ENCODE peak calls at places on chromosomes 3 and 15, in five cellular contexts. One of them, this sample, is unnamed.

GRCh38 chr3:175338775-175339535 is 479.8 kb downstream of the NAALADL2 start:
- DNase-seq in tibial nerve: peak; percentile 9
- DNase-seq in Right ventricle myocardium superior: peak; percentile 29
- DNase-seq in stimulated activated CD4-positive, alpha-beta T cell treated with anti-CD3 and anti-CD28 coated beads, Interleukin-4, amount 100 ng/mL, for 1 hour: no peak
- DNase-seq in SK-MEL-5: no peak
- DNase-seq in this sample: no peak

GRCh38 chr15:38504680-38505467 is 50.9 kb downstream of the FAM98B start:
- DNase-seq in tibial nerve: no peak
- DNase-seq in Right ventricle myocardium superior: no peak
- DNase-seq in stimulated activated CD4-positive, alpha-beta T cell treated with anti-CD3 and anti-CD28 coated beads, Interleukin-4, amount 100 ng/mL, for 1 hour: no peak
- DNase-seq in SK-MEL-5: no peak
- DNase-seq in this sample: no peak

GRCh38 chr3:136913168-136913567 is 44.6 kb upstream of the IL20RB start:
- DNase-seq in tibial nerve: no peak
- DNase-seq in Right ventricle myocardium superior: no peak
- DNase-seq in stimulated activated CD4-positive, alpha-beta T cell treated with anti-CD3 and anti-CD28 coated beads, Interleukin-4, amount 100 ng/mL, for 1 hour: no peak
- DNase-seq in SK-MEL-5: no peak
- DNase-seq in this sample: no peak

GRCh38 chr3:193948459-193948858 is 187.5 kb upstream of the HES1 start:
- DNase-seq in tibial nerve: no peak
- DNase-seq in Right ventricle myocardium superior: no peak
- DNase-seq in stimulated activated CD4-positive, alpha-beta T cell treated with anti-CD3 and anti-CD28 coated beads, Interleukin-4, amount 100 ng/mL, for 1 hour: no peak
- DNase-seq in SK-MEL-5: no peak
- DNase-seq in this sample: no peak

GRCh38 chr3:196207833-196208607 is 3.2 kb downstream of the ZDHHC19 start:
- DNase-seq in tibial nerve: no peak
- DNase-seq in Right ventricle myocardium superior: peak; percentile 72
- DNase-seq in stimulated activated CD4-positive, alpha-beta T cell treated with anti-CD3 and anti-CD28 coated beads, Interleukin-4, amount 100 ng/mL, for 1 hour: peak; percentile 60
- DNase-seq in SK-MEL-5: peak; percentile 74
- DNase-seq in this sample: peak; percentile 91

GRCh38 chr3:38086496-38086895 is 47.5 kb downstream of the DLEC1 start:
- DNase-seq in tibial nerve: no peak
- DNase-seq in Right ventricle myocardium superior: no peak
- DNase-seq in stimulated activated CD4-positive, alpha-beta T cell treated with anti-CD3 and anti-CD28 coated beads, Interleukin-4, amount 100 ng/mL, for 1 hour: no peak
- DNase-seq in SK-MEL-5: no peak
- DNase-seq in this sample: no peak

GRCh38 chr3:12663936-12664908 is at the start of gene RAF1:
- DNase-seq in tibial nerve: peak; percentile 99
- DNase-seq in Right ventricle myocardium superior: peak; percentile 99
- DNase-seq in stimulated activated CD4-positive, alpha-beta T cell treated with anti-CD3 and anti-CD28 coated beads, Interleukin-4, amount 100 ng/mL, for 1 hour: peak; percentile 97
- DNase-seq in SK-MEL-5: peak; percentile 97
- DNase-seq in this sample: peak; percentile 97

GRCh38 chr15:60070838-60071493 is 66.9 kb downstream of the FOXB1 start:
- DNase-seq in tibial nerve: no peak
- DNase-seq in Right ventricle myocardium superior: no peak
- DNase-seq in stimulated activated CD4-positive, alpha-beta T cell treated with anti-CD3 and anti-CD28 coated beads, Interleukin-4, amount 100 ng/mL, for 1 hour: no peak
- DNase-seq in SK-MEL-5: no peak
- DNase-seq in this sample: no peak

GRCh38 chr3:46284981-46285683 is 42.9 kb downstream of the CCR3 start:
- DNase-seq in tibial nerve: no peak
- DNase-seq in Right ventricle myocardium superior: peak; percentile 48
- DNase-seq in stimulated activated CD4-positive, alpha-beta T cell treated with anti-CD3 and anti-CD28 coated beads, Interleukin-4, amount 100 ng/mL, for 1 hour: no peak
- DNase-seq in SK-MEL-5: no peak
- DNase-seq in this sample: no peak

GRCh38 chr15:83204697-83205096 is 2.9 kb downstream of the HDGFL3 start:
- DNase-seq in tibial nerve: no peak
- DNase-seq in Right ventricle myocardium superior: no peak
- DNase-seq in stimulated activated CD4-positive, alpha-beta T cell treated with anti-CD3 and anti-CD28 coated beads, Interleukin-4, amount 100 ng/mL, for 1 hour: no peak
- DNase-seq in SK-MEL-5: no peak
- DNase-seq in this sample: no peak

GRCh38 chr3:180277036-180277435 is 240.3 kb upstream of the PEX5L start:
- DNase-seq in tibial nerve: no peak
- DNase-seq in Right ventricle myocardium superior: no peak
- DNase-seq in stimulated activated CD4-positive, alpha-beta T cell treated with anti-CD3 and anti-CD28 coated beads, Interleukin-4, amount 100 ng/mL, for 1 hour: no peak
- DNase-seq in SK-MEL-5: peak; percentile 81
- DNase-seq in this sample: no peak

This sample was measured in B cell.